ENCODE peak calls at places on chromosomes 4 and X, in nine cellular contexts. O is NCI-H510A treated with DMSO at 0.1 percent for 48 hours; C is retina; I is effector memory CD4-positive, alpha-beta T cell; L is KBM-7; B is foreskin fibroblast; W is HCT116; R is tibial artery; H is amygdala. M is an unnamed sample.

GRCh38 chr4:88759039-88759631 is 61.5 kb upstream of the NAP1L5 start:
- DNase-seq in R (no peak), W (no peak), B (peak), H (no peak), L (no peak), O (no peak), I (no peak), C (peak), M (peak)

GRCh38 chrX:38664285-38664684 is 102.9 kb downstream of the TSPAN7 start:
- DNase-seq in I (no peak), W (peak), B (peak), C (peak), H (no peak), O (peak), L (peak), R (no peak), M (peak)

GRCh38 chr4:101356928-101357327 is 9.6 kb upstream of the PPP3CA start:
- DNase-seq in I (no peak), R (no peak), W (peak), O (no peak), L (no peak), C (no peak), H (no peak), B (peak), M (peak)

GRCh38 chrX:42725196-42725595 is 52.8 kb downstream of the PPP1R2C start:
- DNase-seq in R (no peak), C (no peak), H (no peak), W (no peak), O (no peak), L (no peak), B (no peak), I (no peak), M (no peak)

GRCh38 chr4:130478406-130478805 is 1382.5 kb downstream of the C4orf33 start:
- DNase-seq in I (no peak), L (peak), B (peak), C (no peak), H (no peak), R (no peak), W (no peak), O (no peak), M (no peak)

GRCh38 chr4:113869743-113870375 is 108.3 kb upstream of the CAMK2D start:
- DNase-seq in W (peak), H (no peak), C (no peak), B (peak), I (no peak), L (no peak), R (no peak), O (no peak), M (no peak)

GRCh38 chr4:82851902-82852750 is 38.8 kb downstream of the SEC31A start:
- DNase-seq in C (no peak), O (peak), R (no peak), W (peak), L (peak), H (no peak), I (no peak), B (peak), M (no peak)

GRCh38 chrX:25079020-25079419 is 63.3 kb upstream of the ARX start:
- DNase-seq in R (no peak), O (no peak), I (no peak), B (no peak), L (peak), W (no peak), C (no peak), H (no peak), M (no peak)